ENCODE peak calls at places on chromosomes 11 and 22, in four cellular contexts. U is sigmoid colon, N is ovary, J is A549. M is an unnamed sample.

GRCh38 chr11:73393479-73394415 is 17.5 kb downstream of the RELT start:
- DNase-seq in U (peak; percentile 83), N (peak; percentile 78), J (peak; percentile 83), M (peak; percentile 79)

GRCh38 chr22:37887610-37888378 is 18.3 kb upstream of the MICALL1 start:
- DNase-seq in U (peak; percentile 91), N (peak; percentile 73), J (peak; percentile 36), M (peak; percentile 21)

GRCh38 chr11:93823210-93823609 is 27.2 kb downstream of the VSTM5 start:
- DNase-seq in U (no peak), N (no peak), J (no peak), M (no peak)

GRCh38 chr22:24550028-24550901 is 4.7 kb downstream of the GUCD1 start:
- DNase-seq in U (no peak), N (no peak), J (peak; percentile 65), M (no peak)

GRCh38 chr11:87445002-87445401 is 407.3 kb downstream of the TMEM135 start:
- DNase-seq in U (no peak), N (no peak), J (no peak), M (no peak)

GRCh38 chr11:2346586-2347335 is 30.3 kb upstream of the CD81 start:
- DNase-seq in U (no peak), N (no peak), J (no peak), M (no peak)

GRCh38 chr22:49847751-49848689 is 5.6 kb upstream of the ZBED4 start:
- DNase-seq in U (no peak), N (no peak), J (no peak), M (no peak)

GRCh38 chr11:126500981-126501380 is 145.5 kb downstream of the ST3GAL4 start:
- DNase-seq in U (peak; percentile 49), N (no peak), J (no peak), M (no peak)

GRCh38 chr11:9808943-9809342 is 145.1 kb downstream of the SWAP70 start:
- DNase-seq in U (no peak), N (no peak), J (no peak), M (no peak)

GRCh38 chr11:42772886-42773285 is 538.9 kb upstream of the API5 start:
- DNase-seq in U (no peak), N (no peak), J (no peak), M (no peak)

GRCh38 chr11:86818466-86819282 is 18.3 kb downstream of the PRSS23 start:
- DNase-seq in U (no peak), N (no peak), J (peak; percentile 82), M (no peak)

GRCh38 chr11:122394326-122394725 is 261.2 kb upstream of the UBASH3B start:
- DNase-seq in U (no peak), N (no peak), J (no peak), M (no peak)

GRCh38 chr11:72613977-72614376 is 60.2 kb downstream of the PDE2A start:
- DNase-seq in U (no peak), N (no peak), J (no peak), M (peak; percentile 22)

GRCh38 chr11:65802841-65803240 is 16.0 kb downstream of the OVOL1 start:
- DNase-seq in U (no peak), N (no peak), J (no peak), M (no peak)

GRCh38 chr22:28934026-28934425 is 50.7 kb downstream of the ZNRF3 start:
- DNase-seq in U (no peak), N (no peak), J (no peak), M (no peak)

GRCh38 chr11:29452131-29452530 is 564.7 kb downstream of the KCNA4 start:
- DNase-seq in U (no peak), N (no peak), J (no peak), M (no peak)

GRCh38 chr11:47348859-47349258 is 3.6 kb downstream of the MYBPC3 start:
- DNase-seq in U (no peak), N (no peak), J (peak; percentile 63), M (no peak)

GRCh38 chr11:70556884-70557741 is 158.8 kb downstream of the CTTN start:
- DNase-seq in U (no peak), N (no peak), J (peak; percentile 57), M (no peak)

GRCh38 chr11:34585870-34586654 is 34.8 kb upstream of the EHF start:
- DNase-seq in U (no peak), N (no peak), J (peak; percentile 79), M (no peak)

GRCh38 chr22:45154383-45154782 is 9.3 kb upstream of the NUP50 start:
- DNase-seq in U (no peak), N (no peak), J (peak; percentile 34), M (no peak)

GRCh38 chr11:76658651-76659650 is 11.6 kb downstream of the LRRC32 start:
- DNase-seq in U (peak; percentile 58), N (peak; percentile 21), J (no peak), M (no peak)

GRCh38 chr22:26756675-26757293 is 99.4 kb downstream of the MIAT start:
- DNase-seq in U (peak; percentile 77), N (peak; percentile 79), J (no peak), M (peak; percentile 40)

GRCh38 chr22:18111759-18112330 is 1.2 kb downstream of the TUBA8 start:
- DNase-seq in U (no peak), N (peak; percentile 49), J (no peak), M (no peak)

GRCh38 chr11:70364745-70365535 is 33.4 kb upstream of the CTTN start:
- DNase-seq in U (no peak), N (peak; percentile 53), J (no peak), M (no peak)

GRCh38 chr11:108235192-108235591 is 12.3 kb downstream of the ATM start:
- DNase-seq in U (no peak), N (no peak), J (no peak), M (no peak)
- H3K27ac ChIP-seq in U (no peak overlapping the region), N (no peak overlapping the region), J (no peak overlapping the region), M (no peak overlapping the region)

GRCh38 chr11:111601979-111602864 is at the start of gene SIK2:
- DNase-seq in U (peak; percentile 98), N (peak; percentile 98), J (peak; percentile 92), M (peak; percentile 88)
- TF ChIP-seq EP300 in U (peak; percentile 24), N (no peak), J (no peak), M (peak; percentile 98)

GRCh38 chr11:1303196-1303821 is 6.1 kb downstream of the TOLLIP start:
- DNase-seq in U (no peak), N (peak; percentile 38), J (peak; percentile 66), M (no peak)
- H3K27ac ChIP-seq in U (peak overlapping the region; percentile 71), N (peak overlapping the region; percentile 5), J (peak overlapping the region; percentile 87), M (peak overlapping the region; percentile 98)

DNA sequence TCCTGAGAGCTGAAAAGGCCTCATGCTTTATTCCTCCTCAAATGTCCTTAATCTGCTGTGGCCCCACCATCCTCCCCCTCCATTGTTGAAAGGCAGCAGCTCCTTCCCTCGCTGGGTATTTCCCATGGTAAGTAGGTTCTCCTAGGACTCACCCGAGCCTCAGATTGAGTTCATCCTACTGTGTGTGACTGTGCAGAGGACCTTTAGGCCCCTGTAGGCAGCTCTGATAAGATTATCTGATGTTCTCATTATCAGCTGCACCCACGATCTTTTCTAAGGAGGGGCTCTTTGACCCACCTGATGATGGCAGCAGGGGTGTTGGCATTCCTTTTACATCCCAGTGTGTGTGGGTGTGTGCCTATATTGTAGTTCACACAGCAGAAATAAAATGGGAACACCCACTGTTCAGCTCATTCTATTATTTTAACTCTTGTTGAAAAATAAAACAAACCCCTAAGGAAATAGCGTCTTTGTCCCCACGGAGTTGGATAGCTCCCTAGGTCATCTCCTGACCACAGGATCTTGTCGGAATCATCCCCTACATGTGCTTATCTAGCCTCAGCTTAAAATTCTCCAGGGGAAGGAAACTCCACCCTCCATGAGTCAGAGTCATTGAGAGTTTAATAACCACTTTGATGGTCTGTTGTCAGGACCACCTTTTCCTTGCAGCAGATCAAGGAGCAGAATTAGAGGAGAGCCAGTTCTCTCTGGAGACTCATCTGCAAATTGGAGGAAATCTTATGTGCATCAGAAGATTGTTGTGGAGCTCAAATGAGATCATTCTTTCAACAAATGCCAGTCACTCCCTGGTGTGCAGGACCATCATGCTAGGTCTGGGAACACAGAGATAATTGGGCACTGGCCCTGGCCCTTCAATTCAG is 19.3 kb downstream of the ENDOD1 start:
- DNase-seq in U (no peak), N (no peak), J (no peak), M (no peak)
- TF ChIP-seq EP300 in U (no peak), N (no peak), J (no peak), M (peak; percentile 25)

GRCh38 chr11:61510178-61510979 is 1.8 kb downstream of the LRRC10B start:
- DNase-seq in U (no peak), N (no peak), J (no peak), M (no peak)

GRCh38 chr11:61511383-61511782 is 2.8 kb downstream of the LRRC10B start:
- DNase-seq in U (no peak), N (no peak), J (no peak), M (no peak)

GRCh38 chr11:61512435-61512834 is 3.9 kb downstream of the LRRC10B start:
- DNase-seq in U (no peak), N (no peak), J (no peak), M (no peak)

GRCh38 chr11:61509058-61510029 is 795 bp downstream of the LRRC10B start:
- DNase-seq in U (peak; percentile 74), N (peak; percentile 61), J (peak; percentile 90), M (no peak)

DNA sequence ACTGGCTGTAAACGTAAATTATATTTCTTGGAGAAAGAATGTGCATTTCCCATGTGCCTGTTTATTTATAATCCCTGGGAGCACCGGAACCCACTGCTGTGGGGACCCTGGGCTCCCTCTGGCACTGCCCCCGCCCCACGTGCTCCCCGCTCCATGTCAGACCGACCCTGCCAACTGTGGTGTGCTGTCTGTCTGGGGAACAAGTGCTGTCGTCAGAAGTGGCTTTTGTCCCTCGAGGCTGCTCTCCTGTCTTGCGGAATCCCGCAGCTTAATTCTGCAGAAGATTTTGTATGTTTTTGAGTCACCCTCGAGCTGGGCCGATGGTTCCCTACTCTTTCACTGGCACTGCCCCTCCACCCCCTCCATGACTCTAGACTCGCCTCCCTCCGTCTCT is 2.4 kb downstream of the LRRC10B start:
- DNase-seq in U (no peak), N (no peak), J (no peak), M (no peak)
- H3K27ac ChIP-seq in U (peak overlapping the region; percentile 76), N (no peak overlapping the region), J (no peak overlapping the region), M (peak overlapping the region; percentile 65)

GRCh38 chr11:116990811-116991210 is 107.4 kb downstream of the SIK3 start:
- DNase-seq in U (no peak), N (no peak), J (no peak), M (no peak)

GRCh38 chr11:116990061-116990473 is 108.2 kb downstream of the SIK3 start:
- DNase-seq in U (no peak), N (no peak), J (no peak), M (no peak)

GRCh38 chr11:116989184-116989583 is 109.0 kb downstream of the SIK3 start:
- DNase-seq in U (no peak), N (no peak), J (no peak), M (no peak)

GRCh38 chr11:116993599-116993998 is 104.6 kb downstream of the SIK3 start:
- DNase-seq in U (no peak), N (no peak), J (no peak), M (no peak)

DNA sequence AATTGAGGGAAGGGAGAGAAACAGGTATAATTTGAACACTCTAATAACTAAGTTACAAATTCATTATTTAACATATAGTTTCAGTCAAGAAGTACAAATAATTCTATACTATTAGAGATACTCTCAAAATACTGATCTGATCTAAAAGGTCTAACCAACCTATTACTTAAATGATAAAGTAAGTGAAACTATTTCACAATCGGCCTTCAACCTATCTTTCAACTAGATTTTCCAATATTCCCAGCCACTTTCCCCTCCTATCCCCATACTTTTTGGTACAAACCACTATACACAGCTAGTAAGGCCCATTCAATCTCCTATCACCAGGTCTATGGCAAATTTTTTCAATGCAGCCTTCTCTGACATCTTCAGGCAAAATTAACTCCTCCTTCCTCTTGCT is 106.7 kb downstream of the SIK3 start:
- DNase-seq in U (no peak), N (no peak), J (no peak), M (no peak)
- TF ChIP-seq EP300 in U (no peak), N (no peak), J (no peak), M (no peak)

M was measured in tibial nerve.